ENCODE peak calls at places on chromosomes 3 and 15, in five cellular contexts. M is activated CD4-positive, alpha-beta T cell treated with anti-CD3 and anti-CD28 coated beads, Interleukin-2, amount 10 ng/mL, durations not matched to agents 7 days and 5 days; R is activated B cell treated with CpG ODN at 0.5 μM for 24 hours; N is right cardiac atrium; G is endothelial cell. S is an unnamed sample.

GRCh38 chr15:100787567-100787941 is 92.1 kb upstream of the ALDH1A3 start:
- DNase-seq in G (no peak), M (peak), R (no peak), N (no peak), S (no peak)

GRCh38 chr3:57184516-57184915 is 15.3 kb downstream of the HESX1 start:
- DNase-seq in N (no peak), R (no peak), M (no peak), G (no peak), S (no peak)

GRCh38 chr15:83106994-83107840 is at the start of gene TM6SF1:
- DNase-seq in M (peak), N (peak), R (peak), G (peak), S (peak)

GRCh38 chr15:38842991-38843610 is 278.5 kb upstream of the RASGRP1 start:
- DNase-seq in N (no peak), R (no peak), G (no peak), M (no peak), S (no peak)

GRCh38 chr3:162489853-162490252 is 993.2 kb downstream of the OTOL1 start:
- DNase-seq in G (no peak), N (no peak), R (no peak), M (no peak), S (no peak)

GRCh38 chr15:50182233-50183013 is 427 bp downstream of the SLC27A2 start:
- DNase-seq in G (peak), M (peak), N (no peak), R (peak), S (no peak)

GRCh38 chr3:126113733-126114132 is 29.8 kb upstream of the SLC41A3 start:
- DNase-seq in M (no peak), N (no peak), R (peak), G (peak), S (no peak)

GRCh38 chr3:17398959-17399551 is 343.4 kb downstream of the TBC1D5 start:
- DNase-seq in R (no peak), G (no peak), N (no peak), M (no peak), S (no peak)

GRCh38 chr3:156642750-156643728 is 31.4 kb upstream of the TIPARP start:
- DNase-seq in M (no peak), R (no peak), G (no peak), N (no peak), S (no peak)

GRCh38 chr3:70064194-70064787 is 64.8 kb downstream of the SAMMSON start:
- DNase-seq in G (peak), R (no peak), N (no peak), M (no peak), S (peak)

GRCh38 chr15:73134196-73134595 is 81.9 kb downstream of the NEO1 start:
- DNase-seq in M (no peak), G (no peak), R (no peak), N (no peak), S (no peak)

GRCh38 chr3:23819599-23820360 is 14.0 kb downstream of the UBE2E1 start:
- DNase-seq in R (no peak), M (no peak), N (no peak), G (no peak), S (no peak)

GRCh38 chr3:155805204-155805801 is 775 bp downstream of the C3orf33 start:
- DNase-seq in R (no peak), G (no peak), M (no peak), N (peak), S (peak)

GRCh38 chr3:110193114-110193513 is 855.8 kb upstream of the DPPA4 start:
- DNase-seq in M (no peak), N (no peak), R (no peak), G (no peak), S (no peak)

GRCh38 chr3:81910244-81910852 is 148.9 kb upstream of the GBE1 start:
- DNase-seq in G (peak), N (no peak), M (peak), R (no peak), S (peak)

GRCh38 chr15:74396445-74397238 is 29.2 kb upstream of the CYP11A1 start:
- DNase-seq in N (peak), R (peak), M (no peak), G (no peak), S (no peak)

GRCh38 chr3:120162400-120162799 is 68.2 kb upstream of the GSK3B start:
- DNase-seq in R (no peak), M (no peak), G (no peak), N (no peak), S (no peak)

GRCh38 chr3:177598110-177598833 is 401.0 kb upstream of the TBL1XR1 start:
- DNase-seq in N (no peak), R (no peak), M (no peak), G (no peak), S (no peak)

GRCh38 chr15:31292391-31293020 is 34.1 kb upstream of the KLF13 start:
- DNase-seq in M (no peak), R (no peak), N (no peak), G (no peak), S (peak)

GRCh38 chr3:60948488-60948887 is 302.8 kb downstream of the FHIT start:
- DNase-seq in R (no peak), M (no peak), G (no peak), N (no peak), S (no peak)

GRCh38 chr3:147616998-147617619 is 207.9 kb downstream of the ZIC1 start:
- DNase-seq in M (no peak), R (no peak), N (no peak), G (no peak), S (no peak)

GRCh38 chr3:25635038-25635437 is 29.7 kb downstream of the TOP2B start:
- DNase-seq in N (no peak), R (no peak), G (no peak), M (no peak), S (no peak)

GRCh38 chr15:39497759-39498565 is 82.9 kb upstream of the THBS1 start:
- DNase-seq in R (no peak), N (no peak), G (no peak), M (no peak), S (no peak)

GRCh38 chr3:152272771-152273242 is 4.1 kb downstream of the MBNL1 start:
- DNase-seq in N (no peak), G (no peak), R (no peak), M (no peak), S (no peak)

GRCh38 chr3:84277822-84278221 is 681.0 kb upstream of the CADM2 start:
- DNase-seq in R (no peak), M (no peak), N (no peak), G (no peak), S (no peak)

GRCh38 chr3:196604548-196604947 is 34.9 kb upstream of the NRROS start:
- DNase-seq in N (no peak), M (peak), R (no peak), G (no peak), S (no peak)

GRCh38 chr3:1269808-1270207 is 177.0 kb downstream of the CNTN6 start:
- DNase-seq in R (no peak), N (no peak), M (no peak), G (no peak), S (no peak)

GRCh38 chr15:92365079-92365478 is 28.6 kb upstream of the ST8SIA2 start:
- DNase-seq in R (no peak), G (no peak), M (no peak), N (no peak), S (no peak)

GRCh38 chr3:192408721-192409151 is 318.6 kb downstream of the FGF12 start:
- DNase-seq in M (no peak), G (peak), N (peak), R (no peak), S (peak)

GRCh38 chr3:42843730-42844713 is 31.7 kb downstream of the CYP8B1 start:
- DNase-seq in G (no peak), R (no peak), M (no peak), N (no peak), S (no peak)

GRCh38 chr15:49815937-49816336 is 195.1 kb downstream of the DTWD1 start:
- DNase-seq in G (no peak), R (no peak), N (peak), M (no peak), S (no peak)

GRCh38 chr3:14771593-14772497 is 46.9 kb upstream of the FGD5 start:
- DNase-seq in G (no peak), R (no peak), M (no peak), N (no peak), S (no peak)

GRCh38 chr3:72311425-72311824 is 526.5 kb upstream of the PROK2 start:
- DNase-seq in M (no peak), R (no peak), G (no peak), N (no peak), S (no peak)

GRCh38 chr15:45307230-45307924 is 55.3 kb downstream of the SLC28A2 start:
- DNase-seq in N (no peak), G (no peak), M (no peak), R (no peak), S (no peak)

GRCh38 chr15:86571873-86572272 is 492.2 kb downstream of the AGBL1 start:
- DNase-seq in G (no peak), M (no peak), R (no peak), N (no peak), S (no peak)

GRCh38 chr15:32704343-32705076 is 13.3 kb upstream of the GREM1 start:
- DNase-seq in G (no peak), N (no peak), R (no peak), M (no peak), S (no peak)

GRCh38 chr15:25508369-25509002 is 69.7 kb upstream of the UBE3A start:
- DNase-seq in M (peak), R (no peak), G (no peak), N (no peak), S (no peak)